ENCODE peak calls at places on chromosomes 2 and 18, in six cellular contexts. O is astrocyte of the spinal cord; I is substantia nigra; H is stimulated activated CD8-positive, alpha-beta memory T cell treated with anti-CD3 and anti-CD28 coated beads, Interleukin-7, amount 100 ng/mL, for 4 hours; P is NCI-H1092 treated with DMSO at 0.1 percent for 48 hours; Q is HS-5. T is an unnamed sample.
A peak's percentile ranks its signal among the peaks of the same experiment; 100 is the strongest.

GRCh38 chr2:176174382-176174834 is 14.1 kb upstream of the HOXD1 start:
- DNase-seq in H (no peak), Q (no peak), O (no peak), P (no peak), I (no peak), T (no peak)

GRCh38 chr2:120399889-120400240 is 53.9 kb downstream of the INHBB start:
- DNase-seq in O (no peak), I (no peak), Q (no peak), H (no peak), P (no peak), T (no peak)

GRCh38 chr2:117948585-117948984 is 65.3 kb downstream of the CCDC93 start:
- DNase-seq in Q (no peak), P (no peak), H (no peak), O (no peak), I (no peak), T (no peak)

GRCh38 chr2:45396671-45397070 is 214.4 kb downstream of the SRBD1 start:
- DNase-seq in O (no peak), P (no peak), Q (no peak), I (no peak), H (no peak), T (no peak)

GRCh38 chr2:85458611-85459563 is 40.4 kb downstream of the SH2D6 start:
- DNase-seq in O (no peak), I (no peak), H (no peak), P (no peak), Q (no peak), T (no peak)

GRCh38 chr2:19944205-19944845 is 42.5 kb upstream of the TTC32 start:
- DNase-seq in O (no peak), I (no peak), P (no peak), Q (no peak), H (no peak), T (no peak)

GRCh38 chr2:168494190-168494711 is 38.2 kb downstream of the CERS6 start:
- DNase-seq in O (no peak), I (no peak), P (no peak), H (no peak), Q (no peak), T (no peak)

GRCh38 chr2:169999041-169999440 is 171.8 kb downstream of the UBR3 start:
- DNase-seq in Q (no peak), H (no peak), P (no peak), I (no peak), O (peak; percentile 49), T (no peak)

GRCh38 chr2:236021497-236022057 is 146.6 kb downstream of the GBX2 start:
- DNase-seq in H (no peak), P (no peak), Q (peak; percentile 25), I (no peak), O (no peak), T (no peak)

GRCh38 chr2:95076705-95077520 is 44.7 kb downstream of the MRPS5 start:
- DNase-seq in O (peak; percentile 35), Q (no peak), H (peak; percentile 84), P (peak; percentile 31), I (peak; percentile 57), T (peak; percentile 39)

GRCh38 chr2:98043101-98043500 is 43.9 kb upstream of the VWA3B start:
- DNase-seq in Q (no peak), H (no peak), P (no peak), O (no peak), I (no peak), T (no peak)

GRCh38 chr2:217837001-217837491 is 165.7 kb downstream of the TNS1 start:
- DNase-seq in I (peak; percentile 76), P (no peak), O (peak; percentile 20), Q (no peak), H (no peak), T (no peak)

GRCh38 chr2:43934567-43934966 is 61.2 kb downstream of the LRPPRC start:
- DNase-seq in Q (no peak), P (no peak), H (no peak), I (no peak), O (peak; percentile 16), T (peak; percentile 19)

GRCh38 chr18:62720766-62721613 is 5.6 kb downstream of the PHLPP1 start:
- DNase-seq in Q (no peak), P (no peak), O (peak; percentile 59), H (no peak), I (no peak), T (no peak)

GRCh38 chr2:109218792-109219126 is 89.8 kb downstream of the SH3RF3 start:
- DNase-seq in P (no peak), H (no peak), O (no peak), Q (no peak), I (no peak), T (no peak)

GRCh38 chr2:205245001-205245400 is 437.3 kb upstream of the NRP2 start:
- DNase-seq in I (no peak), H (no peak), Q (no peak), O (no peak), P (no peak), T (no peak)

GRCh38 chr2:202115385-202116060 is 42.5 kb downstream of the KIAA2012 start:
- DNase-seq in O (peak; percentile 63), H (no peak), P (no peak), I (no peak), Q (peak; percentile 87), T (peak; percentile 89)

GRCh38 chr2:68469935-68470334 is 2.5 kb downstream of the APLF start:
- DNase-seq in O (no peak), H (no peak), P (no peak), I (no peak), Q (no peak), T (no peak)

GRCh38 chr2:156512451-156512850 is 76.3 kb downstream of the GPD2 start:
- DNase-seq in P (no peak), Q (no peak), O (no peak), I (no peak), H (no peak), T (peak; percentile 73)

GRCh38 chr18:12811191-12811950 is 72.7 kb downstream of the PTPN2 start:
- DNase-seq in Q (no peak), I (no peak), H (no peak), P (no peak), O (no peak), T (peak; percentile 34)

GRCh38 chr2:3105814-3106569 is 271.6 kb downstream of the EIPR1 start:
- DNase-seq in Q (no peak), H (no peak), P (no peak), I (no peak), O (no peak), T (no peak)

GRCh38 chr2:17539993-17540812 is at the start of gene VSNL1:
- DNase-seq in O (peak; percentile 94), Q (no peak), H (no peak), I (peak; percentile 42), P (peak; percentile 62), T (peak; percentile 68)

GRCh38 chr2:120777170-120777751 is 41.6 kb downstream of the GLI2 start:
- DNase-seq in H (no peak), I (no peak), P (no peak), Q (no peak), O (no peak), T (no peak)

GRCh38 chr2:26000561-26001211 is 18.4 kb upstream of the KIF3C start:
- DNase-seq in O (no peak), I (peak; percentile 47), P (no peak), Q (no peak), H (no peak), T (no peak)

GRCh38 chr2:125070726-125071505 is 1045.8 kb downstream of the CNTNAP5 start:
- DNase-seq in H (no peak), I (no peak), P (no peak), O (no peak), Q (no peak), T (no peak)

GRCh38 chr2:207621640-207622039 is 3.6 kb downstream of the METTL21A start:
- DNase-seq in Q (no peak), P (no peak), H (no peak), O (no peak), I (no peak), T (no peak)

GRCh38 chr2:240298803-240299709 is 136.4 kb upstream of the GPC1 start:
- DNase-seq in I (no peak), Q (no peak), H (no peak), P (no peak), O (no peak), T (no peak)

GRCh38 chr2:120863661-120864320 is 128.1 kb downstream of the GLI2 start:
- DNase-seq in Q (no peak), I (no peak), O (peak; percentile 75), P (no peak), H (no peak), T (peak; percentile 67)

GRCh38 chr2:85132392-85132791 is 800 bp upstream of the TCF7L1 start:
- DNase-seq in Q (no peak), H (no peak), O (no peak), P (no peak), I (no peak), T (peak; percentile 39)

GRCh38 chr2:108193251-108193650 is 46.5 kb upstream of the SULT1C3 start:
- DNase-seq in I (no peak), O (peak; percentile 29), H (no peak), Q (no peak), P (no peak), T (no peak)

GRCh38 chr2:233447506-233448219 is 93.4 kb downstream of the DGKD start:
- DNase-seq in Q (no peak), I (no peak), P (no peak), O (no peak), H (no peak), T (no peak)

GRCh38 chr2:217166241-217166640 is 306.4 kb upstream of the TNP1 start:
- DNase-seq in P (peak; percentile 69), I (no peak), Q (peak; percentile 11), H (no peak), O (peak; percentile 69), T (peak; percentile 73)

T was measured in IMR-90.